ENCODE peak calls at places on chromosome 7, in four cellular contexts. One of them, this sample, is unnamed.

GRCh38 chr7:107959527-107959898 is 43.4 kb downstream of the LAMB1 start:
- DNase-seq in K562: no peak
- DNase-seq in fibroblast of lung: no peak
- DNase-seq in astrocyte: no peak
- DNase-seq in this sample: no peak

GRCh38 chr7:117664047-117664446 is 184.2 kb downstream of the CFTR start:
- DNase-seq in K562: no peak
- DNase-seq in fibroblast of lung: no peak
- DNase-seq in astrocyte: no peak
- DNase-seq in this sample: no peak

GRCh38 chr7:48365010-48365409 is 193.8 kb downstream of the ABCA13 start:
- DNase-seq in fibroblast of lung: peak; percentile 34
- DNase-seq in astrocyte: peak; percentile 31
- DNase-seq in K562: no peak
- DNase-seq in this sample: no peak

GRCh38 chr7:14936530-14936929 is 34.0 kb upstream of the DGKB start:
- DNase-seq in astrocyte: peak; percentile 81
- DNase-seq in K562: no peak
- DNase-seq in fibroblast of lung: peak; percentile 30
- DNase-seq in this sample: peak; percentile 65

GRCh38 chr7:96408881-96409280 is 87.0 kb upstream of the SLC25A13 start:
- DNase-seq in K562: no peak
- DNase-seq in fibroblast of lung: no peak
- DNase-seq in astrocyte: no peak
- DNase-seq in this sample: no peak

GRCh38 chr7:70289067-70289466 is 690.8 kb downstream of the AUTS2 start:
- DNase-seq in fibroblast of lung: peak; percentile 35
- DNase-seq in astrocyte: peak; percentile 37
- DNase-seq in K562: no peak
- DNase-seq in this sample: no peak

GRCh38 chr7:17633099-17633498 is 307.2 kb downstream of the SNX13 start:
- DNase-seq in astrocyte: peak; percentile 70
- DNase-seq in K562: no peak
- DNase-seq in fibroblast of lung: peak; percentile 79
- DNase-seq in this sample: peak; percentile 14

GRCh38 chr7:43577485-43577951 is 5.4 kb upstream of the STK17A start:
- DNase-seq in K562: peak; percentile 93
- DNase-seq in fibroblast of lung: peak; percentile 61
- DNase-seq in astrocyte: peak; percentile 61
- DNase-seq in this sample: peak; percentile 49

GRCh38 chr7:100119701-100120517 is 475 bp downstream of the CNPY4 start:
- DNase-seq in K562: peak; percentile 77
- DNase-seq in fibroblast of lung: peak; percentile 65
- DNase-seq in astrocyte: peak; percentile 28
- DNase-seq in this sample: peak; percentile 64

GRCh38 chr7:1124816-1125602 is 35.0 kb downstream of the ZFAND2A start:
- DNase-seq in fibroblast of lung: peak; percentile 17
- DNase-seq in K562: no peak
- DNase-seq in astrocyte: no peak
- DNase-seq in this sample: no peak

GRCh38 chr7:98167653-98168052 is 43.6 kb upstream of the BHLHA15 start:
- DNase-seq in astrocyte: no peak
- DNase-seq in K562: no peak
- DNase-seq in fibroblast of lung: no peak
- DNase-seq in this sample: no peak

GRCh38 chr7:21191317-21192073 is 236.4 kb upstream of the SP4 start:
- DNase-seq in astrocyte: no peak
- DNase-seq in fibroblast of lung: no peak
- DNase-seq in K562: no peak
- DNase-seq in this sample: no peak

GRCh38 chr7:16915405-16915804 is 33.6 kb upstream of the AGR3 start:
- DNase-seq in K562: no peak
- DNase-seq in fibroblast of lung: peak; percentile 78
- DNase-seq in astrocyte: peak; percentile 96
- DNase-seq in this sample: no peak

GRCh38 chr7:30321992-30322637 is 37.7 kb downstream of the ZNRF2 start:
- DNase-seq in K562: peak; percentile 32
- DNase-seq in fibroblast of lung: peak; percentile 34
- DNase-seq in astrocyte: no peak
- DNase-seq in this sample: no peak

GRCh38 chr7:23474829-23475578 is 4.7 kb upstream of the IGF2BP3 start:
- DNase-seq in astrocyte: no peak
- DNase-seq in K562: no peak
- DNase-seq in fibroblast of lung: no peak
- DNase-seq in this sample: no peak

GRCh38 chr7:18505870-18506460 is 10.4 kb downstream of the HDAC9 start:
- DNase-seq in K562: no peak
- DNase-seq in astrocyte: peak; percentile 69
- DNase-seq in fibroblast of lung: peak; percentile 25
- DNase-seq in this sample: peak; percentile 7

GRCh38 chr7:36408589-36408988 is 18.9 kb downstream of the ANLN start:
- DNase-seq in fibroblast of lung: peak; percentile 46
- DNase-seq in K562: no peak
- DNase-seq in astrocyte: no peak
- DNase-seq in this sample: no peak

GRCh38 chr7:23107781-23108180 is 2.2 kb downstream of the KLHL7 start:
- DNase-seq in astrocyte: no peak
- DNase-seq in K562: no peak
- DNase-seq in fibroblast of lung: no peak
- DNase-seq in this sample: no peak

DNA sequence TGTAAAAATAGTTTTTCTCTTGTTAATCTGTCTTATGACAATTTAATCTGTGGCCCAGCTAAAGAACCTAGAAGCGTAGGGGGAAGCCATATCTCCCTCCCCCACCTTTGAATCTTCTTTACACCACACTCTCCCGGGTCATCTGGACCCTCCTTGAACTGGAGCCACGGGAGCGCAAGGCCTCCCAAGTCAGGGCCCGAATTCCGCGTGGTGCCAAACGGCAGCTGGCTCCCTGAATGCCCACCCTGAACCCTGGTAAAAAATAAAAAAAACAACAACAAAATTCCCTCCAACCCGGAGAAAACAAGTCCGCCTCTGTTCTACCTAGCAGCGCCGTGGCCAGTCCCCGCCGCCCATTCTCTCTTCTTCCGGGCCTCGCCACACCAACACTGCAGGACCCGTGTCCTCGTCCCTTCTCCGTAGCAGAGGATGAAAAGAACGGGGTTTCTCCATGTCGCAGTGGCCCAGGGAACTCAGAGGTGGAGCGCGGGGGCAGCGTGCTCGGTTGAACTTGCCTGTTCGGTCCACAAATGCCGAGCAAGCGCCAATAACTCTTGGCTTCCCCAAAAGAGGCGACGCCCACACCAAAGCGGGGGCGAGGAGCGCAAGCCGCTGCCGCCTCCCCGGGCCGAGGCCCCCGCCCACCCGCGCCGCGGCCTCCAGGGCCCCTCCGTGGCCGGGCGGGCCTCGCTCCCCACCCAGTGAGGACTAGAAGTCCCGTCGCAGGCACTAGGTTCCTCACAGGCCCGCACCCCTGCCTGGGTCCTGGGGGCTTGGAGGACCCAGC is 15.1 kb upstream of the FKBP9 start:
- DNase-seq in fibroblast of lung: peak; percentile 58
- DNase-seq in K562: peak; percentile 83
- DNase-seq in astrocyte: peak; percentile 34
- DNase-seq in this sample: peak; percentile 68
- TF ChIP-seq EZH2 in fibroblast of lung: no peak
- TF ChIP-seq EZH2 in K562: no peak
- TF ChIP-seq EZH2 in astrocyte: no peak
- TF ChIP-seq EZH2 in this sample: no peak

GRCh38 chr7:6379881-6380280 is 67.9 kb downstream of the DAGLB start:
- DNase-seq in K562: no peak
- DNase-seq in astrocyte: no peak
- DNase-seq in fibroblast of lung: no peak
- DNase-seq in this sample: no peak
- H3K4me3 ChIP-seq in K562: no peak overlapping the region
- H3K4me3 ChIP-seq in astrocyte: no peak overlapping the region
- H3K4me3 ChIP-seq in fibroblast of lung: no peak overlapping the region
- H3K4me3 ChIP-seq in this sample: no peak overlapping the region

GRCh38 chr7:102065226-102065625 is 221.4 kb upstream of the SH2B2 start:
- DNase-seq in fibroblast of lung: no peak
- DNase-seq in K562: no peak
- DNase-seq in astrocyte: no peak
- DNase-seq in this sample: no peak

GRCh38 chr7:102061354-102061945 is 225.2 kb upstream of the SH2B2 start:
- DNase-seq in fibroblast of lung: no peak
- DNase-seq in K562: no peak
- DNase-seq in astrocyte: no peak
- DNase-seq in this sample: no peak

GRCh38 chr7:102064361-102065025 is 222.2 kb upstream of the SH2B2 start:
- DNase-seq in astrocyte: no peak
- DNase-seq in K562: peak; percentile 34
- DNase-seq in fibroblast of lung: no peak
- DNase-seq in this sample: peak; percentile 53

GRCh38 chr7:102063736-102064135 is 222.9 kb upstream of the SH2B2 start:
- DNase-seq in fibroblast of lung: no peak
- DNase-seq in astrocyte: peak; percentile 87
- DNase-seq in K562: peak; percentile 62
- DNase-seq in this sample: peak; percentile 83

GRCh38 chr7:102061981-102062390 is 224.7 kb upstream of the SH2B2 start:
- DNase-seq in astrocyte: peak; percentile 25
- DNase-seq in fibroblast of lung: no peak
- DNase-seq in K562: no peak
- DNase-seq in this sample: peak; percentile 25
- H3K4me2 ChIP-seq in astrocyte: no peak overlapping the region
- H3K4me2 ChIP-seq in fibroblast of lung: no peak overlapping the region
- H3K4me2 ChIP-seq in K562: no peak overlapping the region
- H3K4me2 ChIP-seq in this sample: no peak overlapping the region

GRCh38 chr7:35255909-35256876 is 2.3 kb upstream of the TBX20 start:
- DNase-seq in fibroblast of lung: no peak
- DNase-seq in K562: no peak
- DNase-seq in astrocyte: no peak
- DNase-seq in this sample: no peak

GRCh38 chr7:35254496-35255416 is 856 bp upstream of the TBX20 start:
- DNase-seq in K562: no peak
- DNase-seq in astrocyte: no peak
- DNase-seq in fibroblast of lung: no peak
- DNase-seq in this sample: peak; percentile 28

GRCh38 chr7:35257251-35258124 is 3.6 kb upstream of the TBX20 start:
- DNase-seq in astrocyte: no peak
- DNase-seq in K562: no peak
- DNase-seq in fibroblast of lung: no peak
- DNase-seq in this sample: peak; percentile 25

GRCh38 chr7:35253680-35254495 is at the start of gene TBX20:
- DNase-seq in astrocyte: peak; percentile 20
- DNase-seq in K562: no peak
- DNase-seq in fibroblast of lung: peak; percentile 31
- DNase-seq in this sample: peak; percentile 86

DNA sequence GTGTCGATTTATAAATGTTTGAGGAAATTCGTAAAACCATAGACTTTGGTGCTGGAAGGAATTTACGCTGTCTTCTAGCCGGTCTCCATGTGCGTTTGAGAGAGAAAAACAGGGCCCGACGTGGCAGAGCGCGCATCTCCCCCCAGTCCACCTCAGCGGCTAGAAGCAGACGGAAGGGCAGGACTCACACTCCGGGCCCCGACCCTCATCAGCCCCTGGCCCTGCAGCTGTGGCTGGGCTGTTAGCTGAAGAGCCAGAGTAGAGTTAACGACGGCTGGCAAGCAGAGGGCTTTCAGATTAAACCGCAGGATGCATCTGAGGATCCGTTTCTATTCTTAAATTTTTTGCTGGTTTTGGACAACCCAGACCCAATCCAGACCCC is 1.5 kb upstream of the TBX20 start:
- DNase-seq in astrocyte: no peak
- DNase-seq in fibroblast of lung: no peak
- DNase-seq in K562: no peak
- DNase-seq in this sample: no peak
- TF ChIP-seq EZH2 in astrocyte: peak; percentile 10
- TF ChIP-seq EZH2 in fibroblast of lung: no peak
- TF ChIP-seq EZH2 in K562: no peak
- TF ChIP-seq EZH2 in this sample: no peak

GRCh38 chr7:152522551-152522950 is 86.7 kb upstream of the KMT2C start:
- DNase-seq in K562: no peak
- DNase-seq in astrocyte: peak; percentile 54
- DNase-seq in fibroblast of lung: peak; percentile 48
- DNase-seq in this sample: no peak
- H3K4me3 ChIP-seq in K562: no peak overlapping the region
- H3K4me3 ChIP-seq in astrocyte: peak overlapping the region; percentile 37
- H3K4me3 ChIP-seq in fibroblast of lung: peak overlapping the region; percentile 40
- H3K4me3 ChIP-seq in this sample: no peak overlapping the region

This sample was measured in hepatocyte.